ENCODE peak calls at places on chromosomes 3 and 15, in ten cellular contexts. One of them, this sample, is unnamed.

GRCh38 chr15:41337047-41337446 is 4.4 kb downstream of the NUSAP1 start:
- DNase-seq in HFFc6: no peak
- DNase-seq in Ammon's horn: no peak
- DNase-seq in lung: no peak
- DNase-seq in CD8-positive, alpha-beta T cell: no peak
- DNase-seq in lower lobe of right lung: no peak
- DNase-seq in fibroblast of villous mesenchyme: no peak
- DNase-seq in COR-L47: no peak
- DNase-seq in AG08396: no peak
- DNase-seq in hippocampal formation: no peak
- DNase-seq in this sample: no peak

GRCh38 chr15:83064859-83065258 is 2.2 kb downstream of the BTBD1 start:
- DNase-seq in CD8-positive, alpha-beta T cell: no peak
- DNase-seq in AG08396: no peak
- DNase-seq in lower lobe of right lung: no peak
- DNase-seq in lung: no peak
- DNase-seq in Ammon's horn: no peak
- DNase-seq in HFFc6: no peak
- DNase-seq in hippocampal formation: no peak
- DNase-seq in COR-L47: no peak
- DNase-seq in fibroblast of villous mesenchyme: peak; percentile 30
- DNase-seq in this sample: no peak

GRCh38 chr3:155714295-155714718 is 30.6 kb downstream of the PLCH1 start:
- DNase-seq in AG08396: no peak
- DNase-seq in fibroblast of villous mesenchyme: no peak
- DNase-seq in hippocampal formation: no peak
- DNase-seq in CD8-positive, alpha-beta T cell: no peak
- DNase-seq in lung: no peak
- DNase-seq in HFFc6: no peak
- DNase-seq in Ammon's horn: no peak
- DNase-seq in lower lobe of right lung: no peak
- DNase-seq in COR-L47: peak; percentile 45
- DNase-seq in this sample: no peak

GRCh38 chr3:102179321-102180290 is 255.2 kb upstream of the ZPLD1 start:
- DNase-seq in lung: no peak
- DNase-seq in AG08396: no peak
- DNase-seq in lower lobe of right lung: no peak
- DNase-seq in hippocampal formation: no peak
- DNase-seq in Ammon's horn: no peak
- DNase-seq in COR-L47: no peak
- DNase-seq in CD8-positive, alpha-beta T cell: no peak
- DNase-seq in fibroblast of villous mesenchyme: peak; percentile 30
- DNase-seq in HFFc6: peak; percentile 52
- DNase-seq in this sample: no peak

GRCh38 chr3:98402507-98402906 is 12.0 kb downstream of the OR5K3 start:
- DNase-seq in lung: no peak
- DNase-seq in COR-L47: no peak
- DNase-seq in lower lobe of right lung: no peak
- DNase-seq in HFFc6: no peak
- DNase-seq in hippocampal formation: no peak
- DNase-seq in Ammon's horn: no peak
- DNase-seq in CD8-positive, alpha-beta T cell: no peak
- DNase-seq in fibroblast of villous mesenchyme: no peak
- DNase-seq in AG08396: no peak
- DNase-seq in this sample: no peak

GRCh38 chr3:101189786-101190185 is 130.6 kb downstream of the IMPG2 start:
- DNase-seq in lung: no peak
- DNase-seq in CD8-positive, alpha-beta T cell: no peak
- DNase-seq in fibroblast of villous mesenchyme: no peak
- DNase-seq in Ammon's horn: no peak
- DNase-seq in lower lobe of right lung: no peak
- DNase-seq in HFFc6: peak; percentile 55
- DNase-seq in AG08396: no peak
- DNase-seq in COR-L47: no peak
- DNase-seq in hippocampal formation: no peak
- DNase-seq in this sample: peak; percentile 29

GRCh38 chr3:72123908-72124441 is 339.0 kb upstream of the PROK2 start:
- DNase-seq in fibroblast of villous mesenchyme: peak; percentile 93
- DNase-seq in lower lobe of right lung: no peak
- DNase-seq in HFFc6: peak; percentile 65
- DNase-seq in AG08396: peak; percentile 18
- DNase-seq in lung: peak; percentile 34
- DNase-seq in CD8-positive, alpha-beta T cell: no peak
- DNase-seq in COR-L47: no peak
- DNase-seq in Ammon's horn: no peak
- DNase-seq in hippocampal formation: no peak
- DNase-seq in this sample: peak; percentile 78

GRCh38 chr3:123813876-123814275 is 70.3 kb downstream of the MYLK start:
- DNase-seq in hippocampal formation: no peak
- DNase-seq in Ammon's horn: no peak
- DNase-seq in CD8-positive, alpha-beta T cell: no peak
- DNase-seq in COR-L47: no peak
- DNase-seq in lower lobe of right lung: no peak
- DNase-seq in fibroblast of villous mesenchyme: no peak
- DNase-seq in lung: no peak
- DNase-seq in HFFc6: peak; percentile 68
- DNase-seq in AG08396: no peak
- DNase-seq in this sample: no peak

GRCh38 chr3:66763294-66763693 is 234.8 kb upstream of the KBTBD8 start:
- DNase-seq in AG08396: peak; percentile 54
- DNase-seq in COR-L47: no peak
- DNase-seq in Ammon's horn: peak; percentile 30
- DNase-seq in lung: peak; percentile 49
- DNase-seq in hippocampal formation: peak; percentile 8
- DNase-seq in lower lobe of right lung: no peak
- DNase-seq in fibroblast of villous mesenchyme: peak; percentile 55
- DNase-seq in HFFc6: peak; percentile 5
- DNase-seq in CD8-positive, alpha-beta T cell: no peak
- DNase-seq in this sample: peak; percentile 13

GRCh38 chr3:66393486-66394260 is 107.1 kb downstream of the LRIG1 start:
- DNase-seq in HFFc6: no peak
- DNase-seq in Ammon's horn: no peak
- DNase-seq in CD8-positive, alpha-beta T cell: peak; percentile 32
- DNase-seq in COR-L47: peak; percentile 33
- DNase-seq in lung: no peak
- DNase-seq in lower lobe of right lung: no peak
- DNase-seq in hippocampal formation: no peak
- DNase-seq in AG08396: no peak
- DNase-seq in fibroblast of villous mesenchyme: peak; percentile 63
- DNase-seq in this sample: no peak

GRCh38 chr3:158725348-158725966 is 6.8 kb downstream of the RARRES1 start:
- DNase-seq in lower lobe of right lung: no peak
- DNase-seq in HFFc6: peak; percentile 97
- DNase-seq in lung: peak; percentile 47
- DNase-seq in CD8-positive, alpha-beta T cell: no peak
- DNase-seq in fibroblast of villous mesenchyme: peak; percentile 99
- DNase-seq in Ammon's horn: no peak
- DNase-seq in AG08396: peak; percentile 90
- DNase-seq in hippocampal formation: no peak
- DNase-seq in COR-L47: no peak
- DNase-seq in this sample: peak; percentile 78

GRCh38 chr3:147514366-147514765 is 105.2 kb downstream of the ZIC1 start:
- DNase-seq in lung: no peak
- DNase-seq in CD8-positive, alpha-beta T cell: no peak
- DNase-seq in lower lobe of right lung: no peak
- DNase-seq in Ammon's horn: no peak
- DNase-seq in AG08396: no peak
- DNase-seq in hippocampal formation: no peak
- DNase-seq in HFFc6: no peak
- DNase-seq in fibroblast of villous mesenchyme: no peak
- DNase-seq in COR-L47: no peak
- DNase-seq in this sample: no peak

GRCh38 chr3:153599685-153600084 is 437.7 kb downstream of the RAP2B start:
- DNase-seq in Ammon's horn: no peak
- DNase-seq in COR-L47: no peak
- DNase-seq in CD8-positive, alpha-beta T cell: no peak
- DNase-seq in HFFc6: peak; percentile 81
- DNase-seq in AG08396: peak; percentile 80
- DNase-seq in hippocampal formation: no peak
- DNase-seq in lower lobe of right lung: no peak
- DNase-seq in fibroblast of villous mesenchyme: peak; percentile 73
- DNase-seq in lung: peak; percentile 29
- DNase-seq in this sample: peak; percentile 85

GRCh38 chr15:62920569-62921502 is 121.7 kb upstream of the TPM1 start:
- DNase-seq in lung: no peak
- DNase-seq in AG08396: no peak
- DNase-seq in HFFc6: peak; percentile 46
- DNase-seq in CD8-positive, alpha-beta T cell: no peak
- DNase-seq in Ammon's horn: no peak
- DNase-seq in lower lobe of right lung: no peak
- DNase-seq in fibroblast of villous mesenchyme: peak; percentile 94
- DNase-seq in COR-L47: no peak
- DNase-seq in hippocampal formation: no peak
- DNase-seq in this sample: no peak

GRCh38 chr15:89171136-89172072 is 50.0 kb downstream of the RLBP1 start:
- DNase-seq in hippocampal formation: peak; percentile 18
- DNase-seq in Ammon's horn: peak; percentile 40
- DNase-seq in HFFc6: peak; percentile 25
- DNase-seq in CD8-positive, alpha-beta T cell: no peak
- DNase-seq in lower lobe of right lung: peak; percentile 54
- DNase-seq in COR-L47: peak; percentile 9
- DNase-seq in AG08396: peak; percentile 44
- DNase-seq in lung: peak; percentile 64
- DNase-seq in fibroblast of villous mesenchyme: peak; percentile 48
- DNase-seq in this sample: peak; percentile 37

GRCh38 chr3:112774293-112774926 is 72.3 kb downstream of the CD200R1L start:
- DNase-seq in fibroblast of villous mesenchyme: peak; percentile 66
- DNase-seq in Ammon's horn: no peak
- DNase-seq in lower lobe of right lung: no peak
- DNase-seq in AG08396: no peak
- DNase-seq in COR-L47: no peak
- DNase-seq in HFFc6: peak; percentile 71
- DNase-seq in hippocampal formation: no peak
- DNase-seq in CD8-positive, alpha-beta T cell: no peak
- DNase-seq in lung: no peak
- DNase-seq in this sample: peak; percentile 82

GRCh38 chr3:150544040-150544439 is 2.3 kb downstream of the SERP1 start:
- DNase-seq in HFFc6: peak; percentile 75
- DNase-seq in hippocampal formation: no peak
- DNase-seq in lung: no peak
- DNase-seq in Ammon's horn: no peak
- DNase-seq in COR-L47: no peak
- DNase-seq in lower lobe of right lung: no peak
- DNase-seq in fibroblast of villous mesenchyme: peak; percentile 48
- DNase-seq in CD8-positive, alpha-beta T cell: no peak
- DNase-seq in AG08396: peak; percentile 29
- DNase-seq in this sample: peak; percentile 53

GRCh38 chr3:63824309-63824708 is 5.2 kb downstream of the C3orf49 start:
- DNase-seq in CD8-positive, alpha-beta T cell: no peak
- DNase-seq in Ammon's horn: no peak
- DNase-seq in fibroblast of villous mesenchyme: peak; percentile 29
- DNase-seq in lung: no peak
- DNase-seq in hippocampal formation: no peak
- DNase-seq in AG08396: no peak
- DNase-seq in HFFc6: peak; percentile 57
- DNase-seq in lower lobe of right lung: no peak
- DNase-seq in COR-L47: no peak
- DNase-seq in this sample: no peak

GRCh38 chr3:169699536-169700050 is 36.1 kb upstream of the MECOM start:
- DNase-seq in lung: no peak
- DNase-seq in CD8-positive, alpha-beta T cell: no peak
- DNase-seq in COR-L47: peak; percentile 41
- DNase-seq in fibroblast of villous mesenchyme: no peak
- DNase-seq in AG08396: peak; percentile 50
- DNase-seq in Ammon's horn: peak; percentile 20
- DNase-seq in hippocampal formation: no peak
- DNase-seq in lower lobe of right lung: no peak
- DNase-seq in HFFc6: no peak
- DNase-seq in this sample: no peak

GRCh38 chr15:61598655-61599054 is 369.6 kb upstream of the RORA start:
- DNase-seq in hippocampal formation: no peak
- DNase-seq in COR-L47: no peak
- DNase-seq in Ammon's horn: peak; percentile 2
- DNase-seq in HFFc6: no peak
- DNase-seq in lung: no peak
- DNase-seq in fibroblast of villous mesenchyme: no peak
- DNase-seq in CD8-positive, alpha-beta T cell: no peak
- DNase-seq in AG08396: no peak
- DNase-seq in lower lobe of right lung: no peak
- DNase-seq in this sample: no peak

GRCh38 chr3:72903004-72903403 is 15.2 kb downstream of the GXYLT2 start:
- DNase-seq in lung: no peak
- DNase-seq in CD8-positive, alpha-beta T cell: no peak
- DNase-seq in Ammon's horn: no peak
- DNase-seq in AG08396: peak; percentile 75
- DNase-seq in hippocampal formation: no peak
- DNase-seq in HFFc6: peak; percentile 85
- DNase-seq in lower lobe of right lung: no peak
- DNase-seq in COR-L47: no peak
- DNase-seq in fibroblast of villous mesenchyme: peak; percentile 89
- DNase-seq in this sample: peak; percentile 90

GRCh38 chr3:184262166-184262926 is 993 bp upstream of the CAMK2N2 start:
- DNase-seq in AG08396: no peak
- DNase-seq in lung: no peak
- DNase-seq in hippocampal formation: no peak
- DNase-seq in COR-L47: peak; percentile 89
- DNase-seq in HFFc6: no peak
- DNase-seq in fibroblast of villous mesenchyme: peak; percentile 7
- DNase-seq in CD8-positive, alpha-beta T cell: no peak
- DNase-seq in Ammon's horn: no peak
- DNase-seq in lower lobe of right lung: no peak
- DNase-seq in this sample: no peak

GRCh38 chr3:125128861-125129501 is 73.2 kb upstream of the HEG1 start:
- DNase-seq in AG08396: peak; percentile 65
- DNase-seq in hippocampal formation: no peak
- DNase-seq in lower lobe of right lung: peak; percentile 70
- DNase-seq in HFFc6: peak; percentile 88
- DNase-seq in COR-L47: no peak
- DNase-seq in lung: peak; percentile 48
- DNase-seq in CD8-positive, alpha-beta T cell: no peak
- DNase-seq in Ammon's horn: no peak
- DNase-seq in fibroblast of villous mesenchyme: peak; percentile 99
- DNase-seq in this sample: peak; percentile 92

GRCh38 chr15:84715442-84716035 is 400 bp downstream of the SEC11A start:
- DNase-seq in CD8-positive, alpha-beta T cell: no peak
- DNase-seq in lung: no peak
- DNase-seq in lower lobe of right lung: no peak
- DNase-seq in hippocampal formation: peak; percentile 43
- DNase-seq in Ammon's horn: peak; percentile 32
- DNase-seq in fibroblast of villous mesenchyme: peak; percentile 39
- DNase-seq in AG08396: peak; percentile 17
- DNase-seq in HFFc6: peak; percentile 13
- DNase-seq in COR-L47: peak; percentile 4
- DNase-seq in this sample: peak; percentile 4

GRCh38 chr3:175590745-175591144 is 731.6 kb downstream of the NAALADL2 start:
- DNase-seq in COR-L47: no peak
- DNase-seq in hippocampal formation: no peak
- DNase-seq in fibroblast of villous mesenchyme: no peak
- DNase-seq in Ammon's horn: no peak
- DNase-seq in AG08396: no peak
- DNase-seq in CD8-positive, alpha-beta T cell: no peak
- DNase-seq in HFFc6: no peak
- DNase-seq in lung: no peak
- DNase-seq in lower lobe of right lung: no peak
- DNase-seq in this sample: no peak

GRCh38 chr3:117526485-117527079 is 817.0 kb downstream of the TUSC7 start:
- DNase-seq in lung: peak; percentile 39
- DNase-seq in hippocampal formation: peak; percentile 50
- DNase-seq in lower lobe of right lung: no peak
- DNase-seq in fibroblast of villous mesenchyme: peak; percentile 35
- DNase-seq in AG08396: no peak
- DNase-seq in Ammon's horn: peak; percentile 60
- DNase-seq in CD8-positive, alpha-beta T cell: no peak
- DNase-seq in COR-L47: peak; percentile 38
- DNase-seq in HFFc6: peak; percentile 20
- DNase-seq in this sample: no peak

GRCh38 chr3:34619990-34620389 is 821.6 kb downstream of the PDCD6IP start:
- DNase-seq in lower lobe of right lung: no peak
- DNase-seq in fibroblast of villous mesenchyme: no peak
- DNase-seq in lung: no peak
- DNase-seq in Ammon's horn: no peak
- DNase-seq in CD8-positive, alpha-beta T cell: no peak
- DNase-seq in AG08396: no peak
- DNase-seq in COR-L47: no peak
- DNase-seq in hippocampal formation: no peak
- DNase-seq in HFFc6: no peak
- DNase-seq in this sample: no peak

GRCh38 chr3:173403376-173403775 is 5.8 kb downstream of the NLGN1 start:
- DNase-seq in lower lobe of right lung: no peak
- DNase-seq in CD8-positive, alpha-beta T cell: no peak
- DNase-seq in Ammon's horn: no peak
- DNase-seq in lung: no peak
- DNase-seq in hippocampal formation: peak; percentile 51
- DNase-seq in HFFc6: no peak
- DNase-seq in AG08396: no peak
- DNase-seq in COR-L47: no peak
- DNase-seq in fibroblast of villous mesenchyme: peak; percentile 16
- DNase-seq in this sample: no peak

This sample was measured in NCI-H226.